ENCODE peak calls at places on chromosome 15, in six cellular contexts. R, E, N, Z, T and H are unnamed samples.

GRCh38 chr15:70632079-70632850 is 131.1 kb downstream of the UACA start:
- DNase-seq in R (no peak), E (no peak), N (no peak), Z (no peak), T (no peak), H (no peak)

GRCh38 chr15:66504563-66505429 is at the start of the genes RPL4 and ZWILCH:
- DNase-seq in R (peak), E (peak), N (peak), Z (peak), T (peak), H (peak)

GRCh38 chr15:23854535-23855252 is 167.6 kb upstream of the NDN start:
- DNase-seq in R (no peak), E (no peak), N (no peak), Z (no peak), T (no peak), H (no peak)

GRCh38 chr15:77874071-77874470 is 203.4 kb downstream of the TBC1D2B start:
- DNase-seq in R (no peak), E (no peak), N (no peak), Z (no peak), T (no peak), H (no peak)

GRCh38 chr15:85689729-85690128 is 105.0 kb downstream of the KLHL25 start:
- DNase-seq in R (no peak), E (peak), N (peak), Z (peak), T (peak), H (peak)

GRCh38 chr15:76823903-76824302 is 81.2 kb downstream of the SCAPER start:
- DNase-seq in R (no peak), E (no peak), N (no peak), Z (no peak), T (no peak), H (no peak)

GRCh38 chr15:35019401-35020327 is 31.6 kb upstream of the ZNF770 start:
- DNase-seq in R (no peak), E (no peak), N (no peak), Z (no peak), T (no peak), H (no peak)

GRCh38 chr15:25883860-25884259 is 20.7 kb upstream of the ATP10A start:
- DNase-seq in R (no peak), E (no peak), N (no peak), Z (no peak), T (no peak), H (no peak)

GRCh38 chr15:31111091-31111647 is 9.6 kb upstream of the TRPM1 start:
- DNase-seq in R (no peak), E (no peak), N (no peak), Z (no peak), T (no peak), H (no peak)

GRCh38 chr15:48190932-48191573 is 412 bp upstream of the CTXN2 start:
- DNase-seq in R (no peak), E (no peak), N (peak), Z (peak), T (no peak), H (peak)